ENCODE peak calls at places on chromosome 16, in four cellular contexts. One of them, this sample, is unnamed.

GRCh38 chr16:30142672-30143346 is 19.8 kb upstream of the MAPK3 start:
- DNase-seq in WTC11: no peak
- DNase-seq in HepG2: peak
- DNase-seq in GM12878: peak
- DNase-seq in this sample: peak

GRCh38 chr16:85611205-85611454 is 2.0 kb upstream of the GSE1 start:
- DNase-seq in WTC11: no peak
- DNase-seq in HepG2: no peak
- DNase-seq in GM12878: no peak
- DNase-seq in this sample: no peak

GRCh38 chr16:74749291-74750055 is 25.1 kb downstream of the FA2H start:
- DNase-seq in WTC11: no peak
- DNase-seq in HepG2: no peak
- DNase-seq in GM12878: no peak
- DNase-seq in this sample: peak

GRCh38 chr16:1761751-1762150 is 9.6 kb downstream of the NME3 start:
- DNase-seq in WTC11: no peak
- DNase-seq in HepG2: no peak
- DNase-seq in GM12878: no peak
- DNase-seq in this sample: no peak

GRCh38 chr16:66474750-66475199 is 47.7 kb downstream of the BEAN1 start:
- DNase-seq in WTC11: no peak
- DNase-seq in HepG2: no peak
- DNase-seq in GM12878: peak
- DNase-seq in this sample: no peak

GRCh38 chr16:85424260-85425060 is 188.7 kb upstream of the GSE1 start:
- DNase-seq in WTC11: peak
- DNase-seq in HepG2: no peak
- DNase-seq in GM12878: no peak
- DNase-seq in this sample: no peak

GRCh38 chr16:30997000-30997886 is 12.2 kb downstream of the HSD3B7 start:
- DNase-seq in WTC11: peak
- DNase-seq in HepG2: peak
- DNase-seq in GM12878: peak
- DNase-seq in this sample: peak

GRCh38 chr16:72995151-72995881 is 52.6 kb downstream of the ZFHX3 start:
- DNase-seq in WTC11: peak
- DNase-seq in HepG2: no peak
- DNase-seq in GM12878: no peak
- DNase-seq in this sample: peak

GRCh38 chr16:1541293-1542165 is 8.1 kb downstream of the TMEM204 start:
- DNase-seq in WTC11: no peak
- DNase-seq in HepG2: no peak
- DNase-seq in GM12878: no peak
- DNase-seq in this sample: no peak

GRCh38 chr16:11004351-11004750 is 60.0 kb downstream of the CLEC16A start:
- DNase-seq in WTC11: no peak
- DNase-seq in HepG2: no peak
- DNase-seq in GM12878: no peak
- DNase-seq in this sample: no peak

GRCh38 chr16:4093495-4094137 is 22.6 kb downstream of the ADCY9 start:
- DNase-seq in WTC11: no peak
- DNase-seq in HepG2: no peak
- DNase-seq in GM12878: no peak
- DNase-seq in this sample: no peak

GRCh38 chr16:85286066-85286712 is 173.9 kb upstream of the CIBAR2 start:
- DNase-seq in WTC11: no peak
- DNase-seq in HepG2: no peak
- DNase-seq in GM12878: no peak
- DNase-seq in this sample: no peak

GRCh38 chr16:4574919-4575705 is 19.0 kb downstream of the C16orf96 start:
- DNase-seq in WTC11: peak
- DNase-seq in HepG2: no peak
- DNase-seq in GM12878: no peak
- DNase-seq in this sample: peak

GRCh38 chr16:15573274-15573895 is 69.6 kb downstream of the MARF1 start:
- DNase-seq in WTC11: no peak
- DNase-seq in HepG2: no peak
- DNase-seq in GM12878: no peak
- DNase-seq in this sample: no peak

GRCh38 chr16:2142942-2143868 is 5.2 kb upstream of the RAB26 start:
- DNase-seq in WTC11: no peak
- DNase-seq in HepG2: no peak
- DNase-seq in GM12878: no peak
- DNase-seq in this sample: no peak

GRCh38 chr16:20866792-20867191 is 33.4 kb downstream of the DCUN1D3 start:
- DNase-seq in WTC11: no peak
- DNase-seq in HepG2: no peak
- DNase-seq in GM12878: no peak
- DNase-seq in this sample: no peak

GRCh38 chr16:54462766-54463165 is 176.2 kb upstream of the IRX3 start:
- DNase-seq in WTC11: no peak
- DNase-seq in HepG2: no peak
- DNase-seq in GM12878: no peak
- DNase-seq in this sample: no peak

GRCh38 chr16:80862153-80862552 is 57.8 kb upstream of the CDYL2 start:
- DNase-seq in WTC11: no peak
- DNase-seq in HepG2: no peak
- DNase-seq in GM12878: no peak
- DNase-seq in this sample: no peak

GRCh38 chr16:73093146-73094144 is 45.5 kb upstream of the ZFHX3 start:
- DNase-seq in WTC11: no peak
- DNase-seq in HepG2: no peak
- DNase-seq in GM12878: no peak
- DNase-seq in this sample: no peak

GRCh38 chr16:78437352-78437968 is 338.0 kb downstream of the WWOX start:
- DNase-seq in WTC11: peak
- DNase-seq in HepG2: peak
- DNase-seq in GM12878: no peak
- DNase-seq in this sample: peak

GRCh38 chr16:1908081-1908633 is 10.1 kb downstream of the HS3ST6 start:
- DNase-seq in WTC11: no peak
- DNase-seq in HepG2: no peak
- DNase-seq in GM12878: no peak
- DNase-seq in this sample: no peak

GRCh38 chr16:87117936-87118335 is 199.3 kb downstream of the C16orf95 start:
- DNase-seq in WTC11: no peak
- DNase-seq in HepG2: no peak
- DNase-seq in GM12878: no peak
- DNase-seq in this sample: no peak

GRCh38 chr16:80883816-80884215 is 79.4 kb upstream of the CDYL2 start:
- DNase-seq in WTC11: no peak
- DNase-seq in HepG2: no peak
- DNase-seq in GM12878: no peak
- DNase-seq in this sample: no peak

DNA sequence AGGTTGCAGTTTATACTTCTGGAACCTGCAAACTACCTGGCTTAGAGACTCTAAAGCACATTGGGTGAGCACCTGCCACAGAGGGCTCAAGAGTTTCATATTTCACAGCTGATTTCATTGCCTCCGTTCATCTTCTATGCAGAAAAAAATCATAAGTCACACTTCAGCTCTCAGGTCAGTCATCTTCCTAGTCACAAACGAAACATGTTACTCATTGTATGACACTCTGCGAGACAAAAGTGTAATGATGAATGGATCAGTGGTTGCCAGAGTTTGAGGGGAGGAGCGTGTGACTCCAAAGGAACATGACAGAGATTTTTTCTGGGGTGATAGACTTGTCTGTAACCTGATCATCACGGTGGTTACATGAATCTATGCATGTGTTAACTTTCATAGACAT is 195.3 kb upstream of the CNTNAP4 start:
- DNase-seq in WTC11: no peak
- DNase-seq in HepG2: no peak
- DNase-seq in GM12878: no peak
- DNase-seq in this sample: no peak
- TF ChIP-seq CREB1 in WTC11: no peak
- TF ChIP-seq CREB1 in HepG2: no peak
- TF ChIP-seq CREB1 in GM12878: no peak
- TF ChIP-seq CREB1 in this sample: no peak

DNA sequence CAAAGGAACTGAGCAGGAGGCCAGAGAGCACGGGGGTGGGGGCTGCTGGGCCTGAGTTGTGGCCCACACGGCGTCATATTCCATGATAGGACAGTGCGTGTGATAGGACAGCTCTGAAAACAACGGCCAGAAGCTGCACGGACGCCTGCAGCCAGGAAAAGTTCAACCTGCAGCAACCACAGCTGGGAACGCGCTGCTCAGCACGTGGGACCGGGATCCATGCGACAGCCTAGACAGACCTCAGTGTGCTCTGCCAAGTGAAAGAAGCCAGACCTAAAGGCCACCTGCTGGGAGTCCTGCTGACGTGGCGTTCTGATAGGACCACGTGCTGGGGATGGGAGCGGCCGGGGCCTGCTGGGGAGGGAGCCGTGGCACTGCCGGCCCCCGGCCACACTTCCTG is 21.6 kb downstream of the CTU2 start:
- DNase-seq in WTC11: no peak
- DNase-seq in HepG2: no peak
- DNase-seq in GM12878: no peak
- DNase-seq in this sample: no peak
- TF ChIP-seq CREB1 in WTC11: no peak
- TF ChIP-seq CREB1 in HepG2: no peak
- TF ChIP-seq CREB1 in GM12878: no peak
- TF ChIP-seq CREB1 in this sample: no peak

GRCh38 chr16:12288537-12289174 is 312.1 kb downstream of the SNX29 start:
- DNase-seq in WTC11: no peak
- DNase-seq in HepG2: no peak
- DNase-seq in GM12878: no peak
- DNase-seq in this sample: no peak

GRCh38 chr16:12291989-12292759 is 315.6 kb downstream of the SNX29 start:
- DNase-seq in WTC11: no peak
- DNase-seq in HepG2: no peak
- DNase-seq in GM12878: no peak
- DNase-seq in this sample: no peak

GRCh38 chr16:12290165-12290564 is 313.6 kb downstream of the SNX29 start:
- DNase-seq in WTC11: no peak
- DNase-seq in HepG2: no peak
- DNase-seq in GM12878: no peak
- DNase-seq in this sample: no peak

GRCh38 chr16:12289175-12290063 is 312.9 kb downstream of the SNX29 start:
- DNase-seq in WTC11: no peak
- DNase-seq in HepG2: peak
- DNase-seq in GM12878: no peak
- DNase-seq in this sample: no peak

GRCh38 chr16:12290868-12291267 is 314.3 kb downstream of the SNX29 start:
- DNase-seq in WTC11: no peak
- DNase-seq in HepG2: no peak
- DNase-seq in GM12878: no peak
- DNase-seq in this sample: no peak
- TF ChIP-seq CREB1 in WTC11: no peak
- TF ChIP-seq CREB1 in HepG2: no peak
- TF ChIP-seq CREB1 in GM12878: no peak
- TF ChIP-seq CREB1 in this sample: no peak

DNA sequence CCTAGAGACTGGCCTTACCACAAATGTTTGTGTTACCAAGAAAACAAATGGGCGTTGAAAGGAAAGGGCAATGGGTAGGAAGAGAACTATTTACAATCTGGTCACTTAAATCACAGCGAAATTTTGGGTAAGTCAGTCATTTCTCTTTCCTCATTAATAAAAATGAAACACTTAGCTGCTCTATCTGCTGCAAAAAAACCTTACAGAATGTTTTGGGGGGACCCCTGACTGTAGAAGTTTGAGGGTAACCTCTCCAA is 742 bp upstream of the NUTF2 start:
- DNase-seq in WTC11: no peak
- DNase-seq in HepG2: no peak
- DNase-seq in GM12878: no peak
- DNase-seq in this sample: no peak
- TF ChIP-seq CREB1 in WTC11: no peak
- TF ChIP-seq CREB1 in HepG2: no peak
- TF ChIP-seq CREB1 in GM12878: no peak
- TF ChIP-seq CREB1 in this sample: no peak

GRCh38 chr16:13587171-13587570 is 332.8 kb upstream of the ERCC4 start:
- DNase-seq in WTC11: no peak
- DNase-seq in HepG2: no peak
- DNase-seq in GM12878: no peak
- DNase-seq in this sample: no peak

GRCh38 chr16:13586051-13586450 is 333.9 kb upstream of the ERCC4 start:
- DNase-seq in WTC11: no peak
- DNase-seq in HepG2: no peak
- DNase-seq in GM12878: no peak
- DNase-seq in this sample: no peak
- TF ChIP-seq CREB1 in WTC11: no peak
- TF ChIP-seq CREB1 in HepG2: no peak
- TF ChIP-seq CREB1 in GM12878: no peak
- TF ChIP-seq CREB1 in this sample: no peak

DNA sequence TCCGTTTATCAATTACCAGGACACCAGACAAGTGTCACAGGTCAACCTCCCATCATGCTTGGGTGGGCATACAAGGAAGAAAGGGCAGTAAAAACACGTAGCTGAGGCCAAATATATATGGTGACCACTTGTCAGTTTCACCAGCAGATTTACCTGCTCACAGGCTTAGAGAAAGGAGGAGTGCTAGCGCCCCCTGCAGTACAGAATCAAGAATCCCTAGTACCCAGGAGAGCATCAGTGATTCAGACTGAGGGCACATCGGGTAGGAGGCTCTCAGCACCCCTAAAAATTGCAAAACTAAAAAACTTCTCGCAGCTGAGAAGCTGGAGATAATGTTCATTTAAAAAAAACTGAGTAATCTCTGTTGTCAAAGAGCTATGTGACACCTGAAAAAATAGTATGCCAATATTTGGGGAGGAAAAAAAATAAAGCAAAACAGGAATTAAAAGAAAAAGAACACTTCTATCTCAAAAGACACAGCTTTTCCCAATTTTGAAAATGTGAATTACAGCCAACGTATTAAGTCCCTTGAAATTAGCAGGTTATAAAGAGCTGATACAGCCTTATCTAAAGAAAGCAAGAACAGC is 21.2 kb upstream of the MON1B start:
- DNase-seq in WTC11: peak
- DNase-seq in HepG2: peak
- DNase-seq in GM12878: no peak
- DNase-seq in this sample: peak
- TF ChIP-seq CREB1 in WTC11: no peak
- TF ChIP-seq CREB1 in HepG2: no peak
- TF ChIP-seq CREB1 in GM12878: no peak
- TF ChIP-seq CREB1 in this sample: no peak

DNA sequence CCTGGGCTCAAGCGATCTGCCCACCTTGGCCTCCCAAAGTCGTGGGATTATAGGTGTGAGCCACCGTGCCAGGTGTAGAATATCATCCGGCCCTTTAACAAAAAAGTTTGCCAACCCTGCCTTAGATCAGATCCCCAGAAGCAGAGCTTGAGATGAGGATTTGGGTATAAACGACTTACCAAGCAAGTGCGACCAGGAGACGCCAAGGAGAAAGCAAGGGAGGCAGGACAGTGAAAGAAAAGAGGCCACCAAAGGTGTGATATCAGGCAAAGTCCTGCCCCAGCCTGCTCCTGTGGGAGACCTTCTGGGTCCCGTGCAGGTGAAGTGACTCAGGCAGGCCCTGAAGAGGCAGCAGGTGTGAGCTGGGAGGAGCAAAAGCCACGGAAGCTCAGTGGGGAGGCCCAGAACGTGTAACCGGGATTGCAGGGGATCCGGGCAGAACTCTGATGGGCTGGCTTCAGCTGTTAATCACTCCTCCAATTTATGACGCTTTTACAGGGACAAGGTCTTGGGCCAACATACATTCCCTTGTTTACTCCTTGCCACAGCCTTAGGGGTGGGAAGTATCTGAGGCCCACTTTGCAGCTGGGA is 14.1 kb upstream of the CALB2 start:
- DNase-seq in WTC11: no peak
- DNase-seq in HepG2: no peak
- DNase-seq in GM12878: no peak
- DNase-seq in this sample: no peak
- TF ChIP-seq CREB1 in WTC11: no peak
- TF ChIP-seq CREB1 in HepG2: no peak
- TF ChIP-seq CREB1 in GM12878: no peak
- TF ChIP-seq CREB1 in this sample: no peak